ENCODE peak calls at places on chromosomes 11 and 22, in four cellular contexts. P, L, X and Z are unnamed samples.

GRCh38 chr11:130737866-130738431 is 178.3 kb downstream of the SNX19 start:
- DNase-seq in P (no peak), L (no peak), X (no peak), Z (no peak)

GRCh38 chr22:17945156-17945850 is 79.1 kb downstream of the MICAL3 start:
- DNase-seq in P (no peak), L (no peak), X (no peak), Z (no peak)

GRCh38 chr11:110463153-110463552 is 33.4 kb downstream of the FDX1 start:
- DNase-seq in P (no peak), L (no peak), X (no peak), Z (no peak)

GRCh38 chr11:65860278-65861164 is at the start of gene MUS81:
- DNase-seq in P (peak; percentile 99), L (peak; percentile 97), X (peak; percentile 84), Z (peak; percentile 94)

GRCh38 chr11:87290304-87290922 is 252.7 kb downstream of the TMEM135 start:
- DNase-seq in P (peak; percentile 38), L (peak; percentile 59), X (peak; percentile 25), Z (peak; percentile 33)

GRCh38 chr11:120108785-120109168 is 29.1 kb downstream of the TRIM29 start:
- DNase-seq in P (no peak), L (no peak), X (no peak), Z (no peak)

GRCh38 chr11:30017467-30017895 is 651 bp upstream of the KCNA4 start:
- DNase-seq in P (no peak), L (no peak), X (no peak), Z (no peak)

GRCh38 chr11:88115828-88116410 is 59.3 kb downstream of the RAB38 start:
- DNase-seq in P (no peak), L (no peak), X (no peak), Z (no peak)

GRCh38 chr11:71286701-71287643 is 34.6 kb upstream of the SHANK2 start:
- DNase-seq in P (no peak), L (peak; percentile 38), X (no peak), Z (no peak)

GRCh38 chr11:87063982-87064381 is 26.2 kb downstream of the TMEM135 start:
- DNase-seq in P (no peak), L (no peak), X (no peak), Z (no peak)

GRCh38 chr11:86606849-86607481 is 65.5 kb downstream of the ME3 start:
- DNase-seq in P (no peak), L (no peak), X (no peak), Z (no peak)

GRCh38 chr11:45655831-45656230 is 9.6 kb downstream of the CHST1 start:
- DNase-seq in P (no peak), L (no peak), X (no peak), Z (no peak)

GRCh38 chr22:39388261-39389011 is 11.1 kb upstream of the TAB1 start:
- DNase-seq in P (peak; percentile 56), L (peak; percentile 80), X (peak; percentile 98), Z (no peak)

GRCh38 chr11:107743161-107743560 is 31.3 kb upstream of the SLN start:
- DNase-seq in P (no peak), L (no peak), X (no peak), Z (no peak)

GRCh38 chr22:33025675-33026074 is 32.5 kb downstream of the SYN3 start:
- DNase-seq in P (no peak), L (no peak), X (no peak), Z (no peak)

GRCh38 chr11:1826552-1827094 is 8.2 kb upstream of the SYT8 start:
- DNase-seq in P (no peak), L (peak; percentile 50), X (peak; percentile 63), Z (no peak)
- TF ChIP-seq TCF7L2 in P (no peak), L (no peak), X (no peak), Z (peak; percentile 61)

GRCh38 chr22:49107961-49108530 is 719.6 kb downstream of the BRD1 start:
- DNase-seq in P (no peak), L (no peak), X (no peak), Z (no peak)

GRCh38 chr22:49111085-49111484 is 716.6 kb downstream of the BRD1 start:
- DNase-seq in P (no peak), L (no peak), X (no peak), Z (no peak)

GRCh38 chr22:49106136-49106930 is 721.3 kb downstream of the BRD1 start:
- DNase-seq in P (no peak), L (no peak), X (no peak), Z (no peak)

GRCh38 chr22:49107561-49107960 is 720.1 kb downstream of the BRD1 start:
- DNase-seq in P (no peak), L (no peak), X (no peak), Z (no peak)

DNA sequence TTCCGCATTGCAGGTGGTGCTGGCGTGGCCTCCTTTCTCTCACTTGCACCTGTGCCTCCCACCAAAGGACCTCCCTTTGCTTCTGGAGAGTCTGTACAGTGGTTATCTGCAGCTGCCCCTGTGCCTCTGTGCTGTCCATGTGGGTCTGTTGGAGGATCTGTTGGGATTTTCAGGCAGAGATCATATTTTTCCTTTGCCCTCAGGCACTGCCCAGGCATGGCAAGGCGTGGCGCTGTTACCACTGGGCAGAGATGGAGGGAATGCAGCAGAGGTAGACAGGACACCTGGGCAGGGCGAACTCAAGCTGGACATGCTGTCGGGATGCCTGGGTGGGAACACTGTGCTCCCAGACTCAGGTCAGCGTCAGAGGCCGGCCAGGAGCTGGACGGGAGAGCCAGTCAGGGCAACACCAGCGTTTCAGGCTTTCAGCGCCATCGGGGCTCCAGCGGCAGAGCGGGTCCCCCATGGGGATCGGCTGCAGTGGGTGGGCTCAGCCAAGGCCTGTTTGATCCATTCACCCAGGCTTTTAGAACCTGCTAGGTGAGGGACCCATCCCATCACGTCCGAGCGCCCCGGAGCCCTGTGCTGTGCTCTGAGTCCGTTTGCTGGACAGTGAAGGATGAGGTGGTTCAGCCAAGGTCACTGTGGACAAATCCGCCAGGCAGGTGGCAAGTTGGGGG is 718.9 kb downstream of the BRD1 start:
- DNase-seq in P (no peak), L (no peak), X (no peak), Z (no peak)
- H3K9me3 ChIP-seq in P (no peaks in the 10 kb centered on the region), L (no peaks in the 10 kb centered on the region), X (no peaks in the 10 kb centered on the region), Z (no peaks in the 10 kb centered on the region)

DNA sequence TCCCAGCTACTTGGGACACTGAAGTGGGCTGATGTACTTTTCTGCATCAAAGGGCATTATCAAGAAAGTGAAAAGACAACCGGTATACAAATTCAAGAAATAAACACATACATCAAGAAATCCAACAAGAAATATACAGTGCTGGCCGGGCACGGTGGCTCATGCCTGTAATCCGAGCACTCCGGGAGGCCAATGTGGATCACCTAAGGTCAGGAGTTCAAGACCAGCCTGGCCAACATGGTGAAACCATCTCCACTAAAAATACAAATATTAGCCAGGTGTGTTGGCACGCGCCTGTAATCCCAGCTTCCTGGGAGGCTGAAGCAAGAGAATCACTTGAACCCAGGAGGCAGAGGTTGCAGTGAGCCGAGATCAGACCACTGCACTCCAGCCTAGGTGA is 9.5 kb downstream of the USP28 start:
- DNase-seq in P (no peak), L (no peak), X (no peak), Z (no peak)
- H3K4me1 ChIP-seq in P (peaks cover 9% of the 10 kb centered on the region), L (peaks cover 13% of the 10 kb centered on the region), X (no peaks in the 10 kb centered on the region), Z (no peaks in the 10 kb centered on the region)

GRCh38 chr22:26642465-26643367 is 14.7 kb upstream of the MIAT start:
- DNase-seq in P (no peak), L (no peak), X (peak; percentile 61), Z (no peak)
- TF ChIP-seq TCF7L2 in P (no peak), L (no peak), X (no peak), Z (no peak)

DNA sequence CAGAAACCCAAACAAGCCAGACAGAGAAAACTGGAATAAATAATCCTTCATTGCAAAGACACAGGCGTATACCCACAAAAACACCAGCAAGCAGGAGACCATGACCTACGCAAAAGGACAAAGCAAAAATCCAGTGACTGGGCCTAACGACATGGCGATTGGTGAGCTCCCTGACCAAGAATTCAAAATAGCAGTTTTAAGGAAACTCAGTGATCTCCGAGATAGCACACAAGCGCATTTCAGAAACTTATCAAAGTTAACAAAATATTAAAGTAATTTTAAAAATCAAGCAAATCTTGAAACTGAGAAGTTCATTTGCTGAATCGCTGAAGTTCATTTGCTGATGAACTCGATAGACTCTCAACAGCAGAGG is 27.6 kb downstream of the DBX1 start:
- DNase-seq in P (no peak), L (no peak), X (no peak), Z (no peak)
- H3K9me3 ChIP-seq in P (no peaks in the 10 kb centered on the region), L (no peaks in the 10 kb centered on the region), X (no peaks in the 10 kb centered on the region), Z (no peaks in the 10 kb centered on the region)

DNA sequence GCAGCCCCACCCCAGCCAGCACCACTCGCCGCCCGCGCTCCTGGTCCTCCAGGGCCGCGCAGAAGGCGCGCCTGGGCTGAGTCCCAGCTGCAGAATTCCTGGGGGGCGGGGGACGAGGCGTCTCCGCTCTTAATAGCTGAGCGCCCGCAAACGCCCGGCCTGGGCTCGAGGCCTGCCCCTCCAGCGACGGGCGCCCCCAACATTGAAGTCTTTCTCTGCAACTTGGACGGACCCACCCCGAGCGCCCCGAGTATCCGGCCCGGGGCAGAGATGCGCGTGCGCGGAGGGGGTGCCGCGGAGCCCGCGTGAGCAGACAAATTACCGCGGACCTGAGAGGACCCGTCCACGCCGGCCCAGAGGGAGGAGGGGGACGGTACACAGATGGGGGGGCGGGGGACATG is 6.7 kb upstream of the SYT7 start:
- DNase-seq in P (no peak), L (no peak), X (peak; percentile 41), Z (no peak)
- H3K4me1 ChIP-seq in P (peaks cover 44% of the 10 kb centered on the region), L (peaks cover 38% of the 10 kb centered on the region), X (peaks cover 20% of the 10 kb centered on the region), Z (no peaks in the 10 kb centered on the region)